ENCODE peak calls at places on chromosomes 13 and 19, in five cellular contexts. M, T, W, X and C are unnamed samples.
A peak's percentile ranks its signal among the peaks of the same experiment; 100 is the strongest.

GRCh38 chr19:6092329-6093286 is 17.7 kb downstream of the RFX2 start:
- DNase-seq in X (no peak), M (no peak), W (no peak), T (no peak), C (peak; percentile 59)

GRCh38 chr13:35984287-35984686 is 146.9 kb downstream of the DCLK1 start:
- DNase-seq in W (no peak), M (no peak), T (no peak), X (no peak), C (no peak)

GRCh38 chr19:19372656-19373416 is 32.6 kb upstream of the GATAD2A start:
- DNase-seq in W (no peak), X (peak; percentile 20), T (no peak), M (no peak), C (no peak)

GRCh38 chr13:114155923-114156883 is 22.9 kb upstream of the CFAP97D2 start:
- DNase-seq in M (no peak), T (no peak), X (no peak), W (no peak), C (no peak)

GRCh38 chr19:47296036-47296435 is 13.6 kb upstream of the C5AR1 start:
- DNase-seq in X (no peak), M (peak; percentile 74), T (no peak), W (no peak), C (no peak)

GRCh38 chr19:30011051-30011578 is 69.1 kb downstream of the URI1 start:
- DNase-seq in X (no peak), T (no peak), W (no peak), M (no peak), C (no peak)

GRCh38 chr13:40292108-40292507 is 374.3 kb downstream of the FOXO1 start:
- DNase-seq in M (no peak), W (no peak), X (no peak), T (no peak), C (no peak)

GRCh38 chr13:31968473-31968872 is 63.1 kb upstream of the FRY start:
- DNase-seq in M (no peak), X (no peak), T (no peak), W (no peak), C (no peak)

GRCh38 chr13:93147946-93148345 is 78.7 kb upstream of the GPC6 start:
- DNase-seq in T (no peak), M (no peak), W (no peak), X (no peak), C (no peak)

GRCh38 chr19:18000981-18001836 is 6.8 kb upstream of the ARRDC2 start:
- DNase-seq in W (no peak), X (peak; percentile 60), M (peak; percentile 96), T (no peak), C (no peak)

GRCh38 chr19:13044160-13044853 is 49.0 kb downstream of the NFIX start:
- DNase-seq in X (no peak), W (no peak), T (no peak), M (peak; percentile 38), C (no peak)

GRCh38 chr13:50635504-50635903 is 208.0 kb downstream of the DLEU7 start:
- DNase-seq in T (no peak), X (no peak), W (no peak), M (no peak), C (no peak)

GRCh38 chr13:33611016-33611805 is 206.7 kb upstream of the RFC3 start:
- DNase-seq in X (no peak), T (no peak), M (no peak), W (no peak), C (peak; percentile 51)

GRCh38 chr13:99415851-99416331 is 85.4 kb upstream of the TM9SF2 start:
- DNase-seq in X (no peak), M (peak; percentile 73), W (no peak), T (no peak), C (no peak)

GRCh38 chr19:18908917-18909619 is 10.1 kb downstream of the COPE start:
- DNase-seq in X (no peak), W (no peak), M (no peak), T (no peak), C (no peak)